ENCODE peak calls at places on chromosomes 7 and 10, in four cellular contexts. B is IMR-90, H is A549, X is WTC11. M is an unnamed sample.

GRCh38 chr10:62794306-62794705 is 10.2 kb upstream of the ADO start:
- DNase-seq in B (no peak), H (no peak), X (no peak), M (no peak)

GRCh38 chr7:79182283-79182682 is 271.2 kb downstream of the MAGI2 start:
- DNase-seq in X (no peak), H (no peak), B (peak; percentile 90), M (no peak)

GRCh38 chr7:49112647-49113046 is 188.3 kb downstream of the CDC14C start:
- DNase-seq in X (no peak), H (no peak), B (no peak), M (no peak)

GRCh38 chr7:123433665-123434064 is 100.7 kb downstream of the IQUB start:
- DNase-seq in H (no peak), X (no peak), B (no peak), M (no peak)

GRCh38 chr7:33043875-33044718 is 18.5 kb downstream of the NT5C3A start:
- DNase-seq in X (no peak), B (no peak), H (peak; percentile 82), M (peak; percentile 93)

GRCh38 chr7:139602143-139602722 is 78.7 kb downstream of the CLEC2L start:
- DNase-seq in H (peak; percentile 56), B (peak; percentile 42), X (no peak), M (peak; percentile 37)

GRCh38 chr10:111579473-111579872 is 502.6 kb downstream of the ADRA2A start:
- DNase-seq in H (no peak), B (no peak), X (no peak), M (no peak)

GRCh38 chr7:6026011-6026819 is 5.0 kb upstream of the ANKRD61 start:
- DNase-seq in H (peak; percentile 56), X (peak; percentile 73), B (peak; percentile 20), M (peak; percentile 64)

GRCh38 chr7:100167912-100168323 is 499 bp downstream of the GAL3ST4 start:
- DNase-seq in H (no peak), X (no peak), B (no peak), M (no peak)

GRCh38 chr7:3995187-3995586 is 686.9 kb upstream of the FOXK1 start:
- DNase-seq in X (peak; percentile 91), B (no peak), H (peak; percentile 15), M (peak; percentile 19)

GRCh38 chr10:29590598-29591415 is 44.0 kb downstream of the SVIL start:
- DNase-seq in H (peak; percentile 53), X (no peak), B (peak; percentile 86), M (peak; percentile 26)

GRCh38 chr7:29331163-29331562 is 136.6 kb downstream of the CHN2 start:
- DNase-seq in X (no peak), B (no peak), H (no peak), M (no peak)

GRCh38 chr7:138173548-138173947 is 97.3 kb downstream of the AKR1D1 start:
- DNase-seq in H (no peak), B (no peak), X (no peak), M (no peak)

GRCh38 chr10:30114871-30115270 is 55.5 kb upstream of the JCAD start:
- DNase-seq in H (no peak), X (no peak), B (peak; percentile 26), M (no peak)

GRCh38 chr7:7751243-7752092 is 33.1 kb upstream of the RPA3 start:
- DNase-seq in B (no peak), X (no peak), H (no peak), M (peak; percentile 44)

GRCh38 chr10:129021597-129022304 is 445.3 kb upstream of the MGMT start:
- DNase-seq in X (peak; percentile 57), B (no peak), H (no peak), M (no peak)

GRCh38 chr10:63416376-63416775 is 49.4 kb downstream of the JMJD1C start:
- DNase-seq in X (no peak), H (no peak), B (peak; percentile 43), M (peak; percentile 4)

GRCh38 chr7:4675771-4676373 is 6.2 kb upstream of the FOXK1 start:
- DNase-seq in B (no peak), X (no peak), H (no peak), M (no peak)

GRCh38 chr7:76396039-76396732 is 13.3 kb downstream of the SSC4D start:
- DNase-seq in H (peak; percentile 60), B (no peak), X (peak; percentile 62), M (no peak)

DNA sequence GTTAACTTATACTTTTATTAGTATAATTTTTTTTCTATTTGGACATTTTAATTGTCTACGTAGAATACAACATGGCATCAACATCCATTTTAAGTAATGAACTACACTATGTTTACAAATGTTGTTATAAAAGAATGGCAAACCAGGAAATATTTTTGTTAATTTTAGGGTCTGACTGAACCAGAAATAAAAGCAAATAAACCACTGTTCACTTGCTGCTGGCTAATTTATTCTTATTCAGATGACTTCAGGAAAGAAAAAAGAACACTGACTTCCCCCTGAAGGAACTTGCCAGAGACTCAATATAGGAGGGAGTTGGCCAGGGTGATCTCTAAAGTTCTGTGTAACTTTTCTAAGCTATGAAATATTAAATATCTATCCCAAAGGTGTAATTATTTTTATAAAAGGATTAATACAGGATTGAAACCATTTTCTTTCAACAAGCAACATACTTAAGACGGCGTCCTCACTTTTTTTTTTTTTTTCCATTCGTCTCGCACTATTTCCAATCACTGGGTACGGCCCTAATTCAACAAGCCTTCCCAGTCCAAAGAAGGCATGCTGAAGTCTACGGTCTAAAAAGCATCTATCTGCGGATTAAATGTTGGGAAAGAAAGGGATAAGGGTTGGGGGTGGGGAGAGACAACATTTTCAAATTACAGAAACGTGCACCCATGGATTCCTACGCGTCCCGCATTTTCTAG is 1.1 kb downstream of the USP6NL start:
- DNase-seq in H (no peak), B (no peak), X (no peak), M (no peak)
- TF ChIP-seq USF2 in H (no peak), B (no peak), X (no peak), M (no peak)

GRCh38 chr10:90916392-90917110 is 4.3 kb downstream of the ANKRD1 start:
- DNase-seq in H (no peak), B (no peak), X (no peak), M (no peak)

GRCh38 chr10:90915141-90916075 is 5.5 kb downstream of the ANKRD1 start:
- DNase-seq in X (no peak), H (no peak), B (no peak), M (no peak)

GRCh38 chr10:90912854-90913479 is 7.9 kb downstream of the ANKRD1 start:
- DNase-seq in X (no peak), H (no peak), B (no peak), M (no peak)

GRCh38 chr10:90913774-90914420 is 7.0 kb downstream of the ANKRD1 start:
- DNase-seq in X (no peak), B (no peak), H (no peak), M (no peak)

DNA sequence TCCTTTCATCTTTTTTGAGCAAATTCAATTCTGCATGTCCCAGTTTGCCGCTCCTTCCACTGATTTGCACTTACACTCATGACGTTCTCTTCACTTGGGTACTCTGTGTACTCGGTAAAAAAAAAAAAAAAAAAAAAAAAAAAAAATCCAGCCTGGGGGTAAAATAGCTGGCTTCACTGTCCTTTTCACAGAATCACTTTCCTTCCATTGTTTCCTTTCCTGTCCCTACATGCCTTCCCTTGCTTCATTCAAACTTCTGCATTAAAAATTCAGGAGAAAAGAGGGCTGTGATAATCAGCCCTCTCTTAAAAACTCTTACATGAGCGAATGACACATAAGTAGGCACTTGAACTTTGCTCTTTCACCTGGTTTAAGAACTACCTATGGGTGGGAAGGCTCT is 8.7 kb downstream of the ANKRD1 start:
- DNase-seq in B (no peak), H (no peak), X (no peak), M (no peak)
- TF ChIP-seq USF2 in B (no peak), H (no peak), X (no peak), M (no peak)

DNA sequence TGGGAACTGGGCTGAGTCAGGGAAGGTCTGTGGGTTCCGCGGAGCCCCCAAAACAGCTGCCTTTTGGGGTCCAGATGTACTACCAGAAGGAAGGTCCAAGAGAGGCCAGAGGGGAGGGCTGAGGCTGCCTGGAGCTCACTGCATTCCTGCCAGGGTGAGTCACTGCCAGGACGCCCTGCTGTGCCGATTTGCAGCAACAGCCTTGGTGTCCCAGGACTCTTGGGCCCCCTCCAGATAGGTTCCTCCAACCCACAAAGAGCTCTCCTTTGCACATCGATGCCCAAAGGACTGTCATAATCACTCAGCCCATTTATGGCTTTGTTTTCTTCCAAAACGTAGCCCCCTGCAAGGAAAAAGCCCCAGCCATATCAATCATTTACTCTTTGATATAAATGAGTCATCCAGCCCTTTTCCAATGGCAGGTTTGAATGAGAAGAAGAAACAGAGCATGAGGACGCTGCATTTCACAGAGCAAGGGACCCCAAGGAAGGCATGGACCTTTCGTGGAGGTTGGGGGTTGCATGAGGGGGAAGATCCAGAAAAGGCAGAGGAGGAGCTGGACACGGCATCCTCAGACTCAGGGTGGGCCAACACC is 32.2 kb upstream of the COL13A1 start:
- DNase-seq in B (peak; percentile 79), X (peak; percentile 64), H (peak; percentile 70), M (no peak)
- TF ChIP-seq USF2 in B (no peak), X (no peak), H (no peak), M (no peak)

GRCh38 chr7:920351-921070 is 34.0 kb downstream of the ADAP1 start:
- DNase-seq in X (peak; percentile 11), H (no peak), B (no peak), M (no peak)

GRCh38 chr7:922334-923107 is 32.0 kb downstream of the ADAP1 start:
- DNase-seq in B (no peak), X (peak; percentile 5), H (no peak), M (no peak)

GRCh38 chr7:921071-921461 is 33.4 kb downstream of the ADAP1 start:
- DNase-seq in B (no peak), X (peak; percentile 4), H (no peak), M (no peak)

GRCh38 chr7:923108-924041 is 31.1 kb downstream of the ADAP1 start:
- DNase-seq in X (peak; percentile 22), B (peak; percentile 47), H (no peak), M (no peak)

DNA sequence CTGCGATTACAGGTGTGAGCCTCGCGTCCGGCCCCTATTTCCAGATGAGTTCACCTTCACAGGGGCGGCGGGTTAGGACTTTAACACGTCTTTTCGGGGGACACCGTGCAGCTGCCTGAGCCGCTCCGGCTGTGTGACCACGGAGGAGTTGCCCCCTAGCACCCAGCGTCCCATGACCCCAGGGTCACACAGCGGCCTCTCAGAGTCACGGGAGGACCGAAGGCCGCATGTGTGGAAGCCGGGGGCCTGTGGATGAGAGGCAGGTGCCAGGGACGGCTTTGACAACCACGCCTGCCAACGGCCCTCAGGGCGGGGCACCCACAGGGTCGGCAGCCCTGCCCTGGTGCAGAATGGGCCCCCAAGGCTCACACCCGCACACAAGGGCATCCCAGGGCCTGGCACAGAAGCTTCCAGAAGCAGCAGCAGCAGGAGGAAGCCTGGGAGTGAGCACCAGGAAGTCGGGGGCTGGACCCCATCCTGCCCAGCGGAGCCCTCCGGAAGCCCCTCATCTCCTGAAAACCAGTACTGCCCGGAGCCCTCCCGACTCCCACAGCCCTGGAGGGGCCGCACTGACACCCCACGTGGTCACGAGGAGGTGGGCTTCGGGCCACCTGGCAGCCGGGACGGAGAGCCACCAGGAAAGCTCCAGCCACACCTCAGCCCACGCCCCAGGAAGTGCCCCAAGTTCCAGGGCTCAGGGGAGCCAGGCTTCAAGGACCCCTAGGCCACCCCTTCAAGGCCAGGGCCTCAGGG is 32.7 kb downstream of the ADAP1 start:
- DNase-seq in X (peak; percentile 5), H (no peak), B (no peak), M (no peak)
- TF ChIP-seq USF2 in X (no peak), H (no peak), B (no peak), M (no peak)

DNA sequence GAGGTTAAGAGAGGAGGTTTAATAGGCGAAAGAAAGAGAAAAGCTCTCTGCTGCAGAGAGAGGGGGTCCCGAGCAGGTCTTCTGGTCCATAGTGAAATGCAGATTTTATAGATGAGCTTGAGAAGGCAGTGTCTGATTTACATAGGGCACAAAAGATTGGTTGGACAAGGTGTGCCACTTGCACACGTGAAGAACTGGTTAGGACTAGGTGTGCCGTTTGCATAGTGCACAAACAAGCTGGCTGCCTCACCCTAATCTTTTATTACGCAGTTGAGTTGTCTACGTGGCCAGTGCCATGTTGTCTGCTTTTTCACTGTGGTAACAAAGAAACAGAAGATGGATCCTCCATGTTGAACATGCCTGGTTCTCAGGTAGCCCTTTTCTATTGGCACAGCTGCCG is 82.6 kb downstream of the AMPH start:
- DNase-seq in B (no peak), X (no peak), H (no peak), M (no peak)
- TF ChIP-seq USF2 in B (no peak), X (no peak), H (no peak), M (no peak)